ENCODE peak calls at places on chromosomes 4 and X, in five cellular contexts. N, P, X, C and T are unnamed samples.

GRCh38 chrX:135463937-135464336 is 42.2 kb downstream of the SMIM10L2A start:
- DNase-seq in X (no peak), C (peak), N (no peak), P (no peak), T (peak)

GRCh38 chrX:70030242-70030823 is 19.4 kb downstream of the AWAT2 start:
- DNase-seq in C (peak), P (peak), N (no peak), X (peak), T (peak)

GRCh38 chrX:9566150-9566621 is 101.3 kb downstream of the TBL1X start:
- DNase-seq in N (peak), P (no peak), X (no peak), C (peak), T (no peak)

GRCh38 chr4:145176641-145177432 is 3.6 kb downstream of the OTUD4 start:
- DNase-seq in N (no peak), P (no peak), X (no peak), C (no peak), T (peak)

GRCh38 chr4:181650033-181650825 is 593.0 kb upstream of the TENM3 start:
- DNase-seq in N (no peak), X (no peak), C (no peak), P (no peak), T (peak)

GRCh38 chrX:107674480-107675364 is 46.4 kb downstream of the PRPS1 start:
- DNase-seq in P (no peak), C (peak), N (peak), X (no peak), T (peak)

GRCh38 chrX:115709039-115709438 is 148.1 kb downstream of the PLS3 start:
- DNase-seq in C (no peak), P (no peak), N (no peak), X (no peak), T (no peak)

GRCh38 chrX:72100824-72101351 is 30.8 kb downstream of the RTL5 start:
- DNase-seq in P (no peak), C (no peak), X (no peak), N (no peak), T (peak)

GRCh38 chr4:26361287-26361686 is 40.5 kb downstream of the RBPJ start:
- DNase-seq in X (no peak), N (no peak), C (no peak), P (no peak), T (peak)

GRCh38 chr4:36152712-36153111 is 91.6 kb downstream of the ARAP2 start:
- DNase-seq in N (no peak), P (no peak), X (no peak), C (no peak), T (no peak)

GRCh38 chrX:16855363-16856075 is 14.6 kb downstream of the RBBP7 start:
- DNase-seq in P (no peak), N (no peak), C (no peak), X (no peak), T (no peak)

GRCh38 chr4:182975806-182976205 is 58.6 kb upstream of the DCTD start:
- DNase-seq in C (peak), P (no peak), X (no peak), N (no peak), T (peak)

GRCh38 chr4:3801931-3802550 is 35.9 kb downstream of the ADRA2C start:
- DNase-seq in N (no peak), C (no peak), X (no peak), P (no peak), T (no peak)

GRCh38 chr4:25970241-25970675 is 56.2 kb downstream of the SMIM20 start:
- DNase-seq in N (no peak), P (no peak), X (no peak), C (peak), T (no peak)